ENCODE peak calls at places on chromosomes 1 and 21, in ten cellular contexts. B is lower leg skin; N is HTR-8/SVneo; M is hypothalamus; V is GM13976; R is amniotic stem cell; D is NCI-H1092; C is activated CD8-positive, alpha-beta T cell treated with anti-CD3 and anti-CD28 coated beads for 36 hours; Z is stimulated activated effector memory CD8-positive, alpha-beta T cell treated with anti-CD3 and anti-CD28 coated beads, Interleukin-12 subunit alpha, Interleukin-12 subunit beta, amount 100 ng/mL, for 72 hours; H is small intestine. X is an unnamed sample.
A peak's percentile ranks its signal among the peaks of the same experiment; 100 is the strongest.

GRCh38 chr1:230195199-230195598 is 128.2 kb downstream of the GALNT2 start:
- DNase-seq in B (no peak), N (no peak), M (no peak), V (no peak), R (no peak), D (no peak), C (no peak), Z (no peak), H (no peak), X (no peak)

GRCh38 chr1:33004628-33005027 is 32.1 kb downstream of the AK2 start:
- DNase-seq in B (no peak), N (no peak), M (no peak), V (no peak), R (no peak), D (no peak), C (no peak), Z (no peak), H (no peak), X (no peak)

GRCh38 chr1:15749399-15750291 is 7.3 kb downstream of the TMEM82 start:
- DNase-seq in B (no peak), N (peak; percentile 44), M (no peak), V (no peak), R (no peak), D (no peak), C (no peak), Z (no peak), H (peak; percentile 43), X (no peak)

GRCh38 chr1:20426923-20427322 is 59.1 kb downstream of the CAMK2N1 start:
- DNase-seq in B (peak; percentile 43), N (peak; percentile 55), M (no peak), V (no peak), R (peak; percentile 60), D (no peak), C (peak; percentile 8), Z (no peak), H (no peak), X (no peak)

GRCh38 chr1:204331847-204332487 is 27.8 kb downstream of the PLEKHA6 start:
- DNase-seq in B (no peak), N (no peak), M (no peak), V (no peak), R (no peak), D (no peak), C (no peak), Z (no peak), H (peak; percentile 85), X (no peak)

GRCh38 chr21:41939391-41939790 is 14.4 kb downstream of the C2CD2 start:
- DNase-seq in B (no peak), N (no peak), M (no peak), V (no peak), R (no peak), D (no peak), C (no peak), Z (no peak), H (no peak), X (no peak)

GRCh38 chr1:101105877-101106276 is 80.3 kb upstream of the DPH5 start:
- DNase-seq in B (no peak), N (no peak), M (no peak), V (no peak), R (no peak), D (no peak), C (no peak), Z (no peak), H (no peak), X (no peak)

GRCh38 chr1:33661791-33662190 is 189.3 kb downstream of the ZSCAN20 start:
- DNase-seq in B (no peak), N (no peak), M (no peak), V (no peak), R (no peak), D (no peak), C (no peak), Z (no peak), H (no peak), X (no peak)

GRCh38 chr1:3251810-3252429 is 182.9 kb downstream of the PRDM16 start:
- DNase-seq in B (no peak), N (no peak), M (no peak), V (no peak), R (no peak), D (no peak), C (no peak), Z (no peak), H (peak; percentile 67), X (no peak)

GRCh38 chr21:15495965-15496364 is 233.8 kb upstream of the USP25 start:
- DNase-seq in B (no peak), N (no peak), M (no peak), V (no peak), R (no peak), D (no peak), C (no peak), Z (no peak), H (no peak), X (no peak)

GRCh38 chr1:50861742-50862141 is 98.3 kb downstream of the FAF1 start:
- DNase-seq in B (no peak), N (no peak), M (no peak), V (no peak), R (no peak), D (no peak), C (no peak), Z (no peak), H (no peak), X (no peak)

GRCh38 chr21:31180256-31181088 is 142.2 kb upstream of the KRTAP19-8 start:
- DNase-seq in B (no peak), N (no peak), M (no peak), V (peak; percentile 48), R (no peak), D (peak; percentile 8), C (peak; percentile 35), Z (no peak), H (peak; percentile 21), X (no peak)

GRCh38 chr1:89566761-89567174 is 42.1 kb downstream of the LRRC8B start:
- DNase-seq in B (no peak), N (no peak), M (no peak), V (no peak), R (no peak), D (no peak), C (no peak), Z (no peak), H (peak; percentile 21), X (no peak)

GRCh38 chr1:235093013-235093618 is 35.5 kb downstream of the TOMM20 start:
- DNase-seq in B (peak; percentile 85), N (peak; percentile 45), M (peak; percentile 32), V (peak; percentile 49), R (no peak), D (peak; percentile 11), C (no peak), Z (no peak), H (peak; percentile 57), X (no peak)

GRCh38 chr21:42411891-42412635 is 8.4 kb downstream of the UBASH3A start:
- DNase-seq in B (peak; percentile 77), N (no peak), M (no peak), V (no peak), R (no peak), D (no peak), C (no peak), Z (no peak), H (no peak), X (no peak)

GRCh38 chr1:77413541-77414335 is 131.9 kb downstream of the AK5 start:
- DNase-seq in B (no peak), N (no peak), M (no peak), V (peak; percentile 8), R (no peak), D (no peak), C (no peak), Z (no peak), H (no peak), X (no peak)

GRCh38 chr1:84303154-84303830 is 1.8 kb downstream of the SAMD13 start:
- DNase-seq in B (no peak), N (no peak), M (peak; percentile 44), V (no peak), R (no peak), D (no peak), C (no peak), Z (no peak), H (no peak), X (no peak)

GRCh38 chr1:30523055-30524020 is 200.0 kb downstream of the MATN1 start:
- DNase-seq in B (peak; percentile 83), N (peak; percentile 51), M (no peak), V (no peak), R (no peak), D (no peak), C (no peak), Z (no peak), H (no peak), X (no peak)

GRCh38 chr1:50023292-50024159 is at the start of gene AGBL4:
- DNase-seq in B (peak; percentile 84), N (no peak), M (peak; percentile 16), V (peak; percentile 36), R (no peak), D (peak; percentile 88), C (peak; percentile 11), Z (peak; percentile 49), H (peak; percentile 13), X (no peak)

GRCh38 chr1:197388801-197389200 is 120.7 kb downstream of the CRB1 start:
- DNase-seq in B (no peak), N (no peak), M (no peak), V (no peak), R (no peak), D (no peak), C (no peak), Z (no peak), H (no peak), X (no peak)

GRCh38 chr1:54798769-54799641 is 2.1 kb downstream of the TTC22 start:
- DNase-seq in B (peak; percentile 70), N (no peak), M (no peak), V (peak; percentile 63), R (no peak), D (no peak), C (peak; percentile 64), Z (peak; percentile 86), H (peak; percentile 83), X (peak; percentile 52)

GRCh38 chr1:55483523-55483922 is 268.4 kb upstream of the USP24 start:
- DNase-seq in B (no peak), N (no peak), M (no peak), V (no peak), R (no peak), D (no peak), C (no peak), Z (no peak), H (no peak), X (no peak)

X was measured in NK-92 treated with Interleukin-12 subunit alpha and Interleukin-12 subunit beta, amount 100 ng/mL, for 24 hours.